ENCODE peak calls at places on chromosomes 5 and 9, in six cellular contexts. One of them, this sample, is unnamed. For H3K4me1 and H4K20me1, the result is how much of the 10 kb centered on the place peaks cover.

GRCh38 chr5:150789431-150789830 is 10.9 kb downstream of the SMIM3 start:
- DNase-seq in GM23248: no peak
- DNase-seq in PC-3: no peak
- DNase-seq in GM23338: no peak
- DNase-seq in HCT116: no peak
- DNase-seq in neural progenitor cell: peak
- DNase-seq in this sample: no peak

GRCh38 chr9:110919609-110920008 is 118.7 kb downstream of the LPAR1 start:
- DNase-seq in PC-3: peak
- DNase-seq in GM23248: peak
- DNase-seq in HCT116: no peak
- DNase-seq in neural progenitor cell: no peak
- DNase-seq in GM23338: no peak
- DNase-seq in this sample: no peak

GRCh38 chr9:134629586-134630392 is 11.8 kb upstream of the COL5A1 start:
- DNase-seq in GM23248: peak
- DNase-seq in HCT116: no peak
- DNase-seq in GM23338: no peak
- DNase-seq in neural progenitor cell: no peak
- DNase-seq in PC-3: no peak
- DNase-seq in this sample: no peak

GRCh38 chr5:15831408-15831807 is 331.4 kb downstream of the FBXL7 start:
- DNase-seq in PC-3: no peak
- DNase-seq in neural progenitor cell: no peak
- DNase-seq in GM23338: no peak
- DNase-seq in GM23248: no peak
- DNase-seq in HCT116: no peak
- DNase-seq in this sample: no peak

GRCh38 chr9:14616188-14616982 is 76.8 kb downstream of the ZDHHC21 start:
- DNase-seq in HCT116: peak
- DNase-seq in neural progenitor cell: peak
- DNase-seq in PC-3: peak
- DNase-seq in GM23248: peak
- DNase-seq in GM23338: peak
- DNase-seq in this sample: peak

GRCh38 chr5:167699434-167699833 is 592.0 kb upstream of the WWC1 start:
- DNase-seq in GM23248: peak
- DNase-seq in GM23338: peak
- DNase-seq in PC-3: peak
- DNase-seq in HCT116: peak
- DNase-seq in neural progenitor cell: peak
- DNase-seq in this sample: no peak

GRCh38 chr5:173691931-173692330 is 75.5 kb upstream of the BOD1 start:
- DNase-seq in HCT116: no peak
- DNase-seq in GM23248: no peak
- DNase-seq in PC-3: no peak
- DNase-seq in neural progenitor cell: no peak
- DNase-seq in GM23338: no peak
- DNase-seq in this sample: no peak

GRCh38 chr5:153678617-153679329 is 188.3 kb downstream of the GRIA1 start:
- DNase-seq in PC-3: no peak
- DNase-seq in HCT116: no peak
- DNase-seq in GM23338: no peak
- DNase-seq in neural progenitor cell: no peak
- DNase-seq in GM23248: no peak
- DNase-seq in this sample: no peak

GRCh38 chr5:122547219-122547618 is 227.7 kb upstream of the SNX2 start:
- DNase-seq in neural progenitor cell: no peak
- DNase-seq in GM23338: no peak
- DNase-seq in PC-3: no peak
- DNase-seq in GM23248: no peak
- DNase-seq in HCT116: no peak
- DNase-seq in this sample: no peak

GRCh38 chr5:80105698-80106439 is 70.7 kb downstream of the THBS4 start:
- DNase-seq in neural progenitor cell: no peak
- DNase-seq in GM23338: no peak
- DNase-seq in PC-3: no peak
- DNase-seq in GM23248: no peak
- DNase-seq in HCT116: no peak
- DNase-seq in this sample: no peak

GRCh38 chr9:104256031-104256709 is 162.1 kb downstream of the SMC2 start:
- DNase-seq in GM23338: no peak
- DNase-seq in neural progenitor cell: no peak
- DNase-seq in GM23248: no peak
- DNase-seq in HCT116: no peak
- DNase-seq in PC-3: no peak
- DNase-seq in this sample: no peak

GRCh38 chr5:124156408-124157027 is 589.9 kb downstream of the ZNF608 start:
- DNase-seq in GM23338: no peak
- DNase-seq in HCT116: no peak
- DNase-seq in neural progenitor cell: no peak
- DNase-seq in PC-3: no peak
- DNase-seq in GM23248: peak
- DNase-seq in this sample: no peak

GRCh38 chr9:110192531-110193326 is 15.2 kb downstream of the C9orf152 start:
- DNase-seq in GM23248: peak
- DNase-seq in neural progenitor cell: no peak
- DNase-seq in PC-3: no peak
- DNase-seq in GM23338: no peak
- DNase-seq in HCT116: no peak
- DNase-seq in this sample: no peak

GRCh38 chr9:119086590-119086989 is 282.6 kb downstream of the BRINP1 start:
- DNase-seq in GM23338: peak
- DNase-seq in HCT116: no peak
- DNase-seq in GM23248: no peak
- DNase-seq in neural progenitor cell: no peak
- DNase-seq in PC-3: no peak
- DNase-seq in this sample: no peak

GRCh38 chr5:62477801-62478200 is 65.2 kb downstream of the IPO11 start:
- DNase-seq in neural progenitor cell: no peak
- DNase-seq in HCT116: no peak
- DNase-seq in PC-3: no peak
- DNase-seq in GM23338: no peak
- DNase-seq in GM23248: peak
- DNase-seq in this sample: no peak

GRCh38 chr5:171415115-171415730 is 4.2 kb upstream of the FGF18 start:
- DNase-seq in neural progenitor cell: no peak
- DNase-seq in PC-3: peak
- DNase-seq in HCT116: no peak
- DNase-seq in GM23338: peak
- DNase-seq in GM23248: peak
- DNase-seq in this sample: no peak

GRCh38 chr5:168176251-168176650 is 115.2 kb upstream of the WWC1 start:
- DNase-seq in PC-3: no peak
- DNase-seq in neural progenitor cell: no peak
- DNase-seq in GM23248: peak
- DNase-seq in HCT116: no peak
- DNase-seq in GM23338: no peak
- DNase-seq in this sample: no peak

GRCh38 chr5:143194206-143194605 is 209.3 kb downstream of the NR3C1 start:
- DNase-seq in HCT116: no peak
- DNase-seq in neural progenitor cell: no peak
- DNase-seq in GM23338: no peak
- DNase-seq in PC-3: no peak
- DNase-seq in GM23248: peak
- DNase-seq in this sample: no peak

GRCh38 chr5:94113-94892 is 2.3 kb downstream of the PLEKHG4B start:
- DNase-seq in HCT116: no peak
- DNase-seq in neural progenitor cell: no peak
- DNase-seq in GM23338: no peak
- DNase-seq in GM23248: no peak
- DNase-seq in PC-3: no peak
- DNase-seq in this sample: no peak

GRCh38 chr5:73853091-73853490 is 227.1 kb downstream of the ARHGEF28 start:
- DNase-seq in PC-3: peak
- DNase-seq in GM23248: peak
- DNase-seq in HCT116: no peak
- DNase-seq in neural progenitor cell: no peak
- DNase-seq in GM23338: no peak
- DNase-seq in this sample: no peak
- TF ChIP-seq EZH2phosphoT487 in PC-3: no peak
- TF ChIP-seq EZH2phosphoT487 in GM23248: no peak
- TF ChIP-seq EZH2phosphoT487 in HCT116: no peak
- TF ChIP-seq EZH2phosphoT487 in neural progenitor cell: no peak
- TF ChIP-seq EZH2phosphoT487 in GM23338: no peak
- TF ChIP-seq EZH2phosphoT487 in this sample: no peak

GRCh38 chr9:128919409-128919808 is 1.4 kb upstream of the PHYHD1 start:
- DNase-seq in GM23248: no peak
- DNase-seq in PC-3: no peak
- DNase-seq in HCT116: no peak
- DNase-seq in GM23338: no peak
- DNase-seq in neural progenitor cell: no peak
- DNase-seq in this sample: no peak
- H3K4me1 ChIP-seq in GM23248: under half
- H3K4me1 ChIP-seq in PC-3: under half
- H3K4me1 ChIP-seq in HCT116: under half
- H3K4me1 ChIP-seq in GM23338: under half
- H3K4me1 ChIP-seq in neural progenitor cell: under half
- H3K4me1 ChIP-seq in this sample: under half

GRCh38 chr9:132043708-132044107 is 36.0 kb downstream of the MED27 start:
- DNase-seq in HCT116: no peak
- DNase-seq in GM23338: no peak
- DNase-seq in neural progenitor cell: no peak
- DNase-seq in GM23248: no peak
- DNase-seq in PC-3: no peak
- DNase-seq in this sample: no peak

GRCh38 chr9:132042324-132042723 is 37.3 kb downstream of the MED27 start:
- DNase-seq in GM23338: no peak
- DNase-seq in GM23248: peak
- DNase-seq in PC-3: peak
- DNase-seq in HCT116: peak
- DNase-seq in neural progenitor cell: no peak
- DNase-seq in this sample: no peak

GRCh38 chr9:132039284-132039683 is 40.4 kb downstream of the MED27 start:
- DNase-seq in HCT116: no peak
- DNase-seq in GM23338: no peak
- DNase-seq in GM23248: no peak
- DNase-seq in PC-3: no peak
- DNase-seq in neural progenitor cell: no peak
- DNase-seq in this sample: no peak

GRCh38 chr9:132041825-132042224 is 37.8 kb downstream of the MED27 start:
- DNase-seq in PC-3: no peak
- DNase-seq in GM23338: no peak
- DNase-seq in neural progenitor cell: no peak
- DNase-seq in GM23248: no peak
- DNase-seq in HCT116: no peak
- DNase-seq in this sample: no peak

GRCh38 chr9:132040808-132041207 is 38.9 kb downstream of the MED27 start:
- DNase-seq in PC-3: no peak
- DNase-seq in HCT116: no peak
- DNase-seq in GM23338: no peak
- DNase-seq in neural progenitor cell: no peak
- DNase-seq in GM23248: no peak
- DNase-seq in this sample: no peak
- H4K20me1 ChIP-seq in PC-3: under half
- H4K20me1 ChIP-seq in HCT116: under half
- H4K20me1 ChIP-seq in GM23338: under half
- H4K20me1 ChIP-seq in neural progenitor cell: under half
- H4K20me1 ChIP-seq in GM23248: under half
- H4K20me1 ChIP-seq in this sample: under half

GRCh38 chr9:92808726-92809451 is 44.3 kb upstream of the BICD2 start:
- DNase-seq in PC-3: peak
- DNase-seq in HCT116: peak
- DNase-seq in neural progenitor cell: peak
- DNase-seq in GM23338: peak
- DNase-seq in GM23248: peak
- DNase-seq in this sample: peak
- TF ChIP-seq EZH2phosphoT487 in PC-3: no peak
- TF ChIP-seq EZH2phosphoT487 in HCT116: no peak
- TF ChIP-seq EZH2phosphoT487 in neural progenitor cell: peak
- TF ChIP-seq EZH2phosphoT487 in GM23338: no peak
- TF ChIP-seq EZH2phosphoT487 in GM23248: peak
- TF ChIP-seq EZH2phosphoT487 in this sample: no peak

GRCh38 chr9:136086213-136086881 is 8.7 kb downstream of the NACC2 start:
- DNase-seq in HCT116: no peak
- DNase-seq in GM23338: no peak
- DNase-seq in GM23248: no peak
- DNase-seq in PC-3: no peak
- DNase-seq in neural progenitor cell: peak
- DNase-seq in this sample: no peak
- H3K4me1 ChIP-seq in HCT116: under half
- H3K4me1 ChIP-seq in GM23338: under half
- H3K4me1 ChIP-seq in GM23248: under half
- H3K4me1 ChIP-seq in PC-3: under half
- H3K4me1 ChIP-seq in neural progenitor cell: under half
- H3K4me1 ChIP-seq in this sample: under half

DNA sequence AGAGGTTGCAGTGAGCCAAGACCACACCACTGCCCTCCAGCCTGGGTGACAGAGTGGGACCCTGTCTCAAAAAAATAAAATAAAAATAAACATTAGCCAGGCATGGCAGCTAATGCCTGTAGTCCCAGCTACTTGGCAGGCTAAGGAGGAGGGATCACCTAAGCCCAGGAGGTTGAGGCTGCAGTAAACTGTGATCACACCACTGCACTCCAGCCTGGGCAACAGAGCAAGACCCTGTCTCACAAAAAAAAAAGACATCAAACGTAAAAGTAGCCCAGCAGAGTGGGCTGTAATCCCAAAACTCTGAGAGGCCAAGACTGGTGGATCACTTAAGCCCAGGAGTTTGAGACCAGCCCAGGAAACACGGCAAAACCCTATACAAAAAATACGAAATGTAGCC is 19.0 kb downstream of the UIMC1 start:
- DNase-seq in GM23338: no peak
- DNase-seq in GM23248: no peak
- DNase-seq in neural progenitor cell: no peak
- DNase-seq in PC-3: no peak
- DNase-seq in HCT116: no peak
- DNase-seq in this sample: no peak
- H4K20me1 ChIP-seq in GM23338: under half
- H4K20me1 ChIP-seq in GM23248: under half
- H4K20me1 ChIP-seq in neural progenitor cell: under half
- H4K20me1 ChIP-seq in PC-3: under half
- H4K20me1 ChIP-seq in HCT116: under half
- H4K20me1 ChIP-seq in this sample: under half

This sample was measured in OCI-LY7.